ENCODE peak calls at places on chromosome 14, in ten cellular contexts. E is endodermal cell, L is SK-N-SH, Z is mesenchymal stem cell, T is NT2/D1, H is DND-41, B is neural progenitor cell, M is IMR-90, U is GM23248, C is fibroblast of lung. Y is an unnamed sample. For H3K4me1, the result is how much of the 10 kb centered on the place peaks cover.

GRCh38 chr14:104724407-104724980 is 465 bp downstream of the ADSS1 start:
- DNase-seq in E (no peak), L (peak), Z (no peak), T (no peak), H (no peak), B (no peak), M (no peak), U (peak), C (no peak), Y (no peak)

GRCh38 chr14:20302042-20302761 is 3.5 kb downstream of the TTC5 start:
- DNase-seq in E (no peak), L (no peak), Z (peak), T (no peak), H (no peak), B (no peak), M (peak), U (peak), C (no peak), Y (no peak)

GRCh38 chr14:29925736-29926135 is 1.9 kb downstream of the PRKD1 start:
- DNase-seq in E (no peak), L (no peak), Z (no peak), T (no peak), H (no peak), B (peak), M (peak), U (peak), C (peak), Y (no peak)

GRCh38 chr14:52272375-52272774 is 4.9 kb downstream of the PTGDR start:
- DNase-seq in E (peak), L (no peak), Z (peak), T (no peak), H (peak), B (peak), M (peak), U (peak), C (peak), Y (peak)

GRCh38 chr14:100736269-100737180 is 9.8 kb downstream of the DLK1 start:
- DNase-seq in E (peak), L (peak), Z (no peak), T (no peak), H (no peak), B (peak), M (no peak), U (no peak), C (no peak), Y (no peak)

GRCh38 chr14:101504096-101504948 is 57.0 kb upstream of the DIO3 start:
- DNase-seq in E (peak), L (no peak), Z (no peak), T (no peak), H (no peak), B (no peak), M (no peak), U (no peak), C (no peak), Y (no peak)

GRCh38 chr14:68789002-68789797 is 3.7 kb downstream of the ZFP36L1 start:
- DNase-seq in E (peak), L (peak), Z (peak), T (no peak), H (peak), B (peak), M (peak), U (peak), C (peak), Y (peak)

GRCh38 chr14:41606249-41607118 is at the start of gene LRFN5:
- DNase-seq in E (peak), L (peak), Z (peak), T (no peak), H (no peak), B (peak), M (peak), U (peak), C (peak), Y (no peak)

GRCh38 chr14:59704054-59704453 is 127.4 kb upstream of the CCDC175 start:
- DNase-seq in E (no peak), L (no peak), Z (no peak), T (no peak), H (no peak), B (no peak), M (no peak), U (no peak), C (no peak), Y (no peak)

GRCh38 chr14:25887251-25887908 is 710.5 kb downstream of the NOVA1 start:
- DNase-seq in E (no peak), L (no peak), Z (peak), T (no peak), H (no peak), B (no peak), M (no peak), U (peak), C (no peak), Y (no peak)

GRCh38 chr14:22994762-22995275 is 12.5 kb upstream of the AJUBA start:
- DNase-seq in E (peak), L (peak), Z (peak), T (no peak), H (peak), B (peak), M (peak), U (peak), C (peak), Y (peak)
- H3K9ac ChIP-seq in E (no peak), L (no peak), Z (no peak), T (no peak), H (no peak), B (no peak), M (no peak), U (peak), C (no peak), Y (peak)

DNA sequence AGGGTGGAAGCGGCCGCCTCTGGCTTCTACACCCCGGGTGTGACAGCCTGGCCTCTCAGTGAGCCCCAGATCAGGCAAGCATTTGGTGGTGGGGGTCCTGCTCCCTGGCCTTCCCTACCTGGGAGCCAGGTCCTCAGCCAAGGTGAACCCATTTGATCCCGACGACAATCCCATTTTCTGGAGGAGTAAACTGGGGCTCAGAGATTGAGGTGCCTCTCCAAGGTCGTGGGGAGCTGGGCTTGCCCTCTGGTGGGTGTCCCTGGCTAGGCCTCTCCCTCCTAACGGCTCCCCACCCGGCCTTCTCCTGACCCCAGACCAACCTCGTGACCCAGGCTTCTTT is 2.7 kb upstream of the EXOC3L4 start:
- DNase-seq in E (no peak), L (no peak), Z (no peak), T (no peak), H (no peak), B (no peak), M (no peak), U (no peak), C (no peak), Y (no peak)
- H3K4me3 ChIP-seq in E (no peak), L (no peak), Z (peak), T (peak), H (no peak), B (peak), M (peak), U (peak), C (no peak), Y (peak)

DNA sequence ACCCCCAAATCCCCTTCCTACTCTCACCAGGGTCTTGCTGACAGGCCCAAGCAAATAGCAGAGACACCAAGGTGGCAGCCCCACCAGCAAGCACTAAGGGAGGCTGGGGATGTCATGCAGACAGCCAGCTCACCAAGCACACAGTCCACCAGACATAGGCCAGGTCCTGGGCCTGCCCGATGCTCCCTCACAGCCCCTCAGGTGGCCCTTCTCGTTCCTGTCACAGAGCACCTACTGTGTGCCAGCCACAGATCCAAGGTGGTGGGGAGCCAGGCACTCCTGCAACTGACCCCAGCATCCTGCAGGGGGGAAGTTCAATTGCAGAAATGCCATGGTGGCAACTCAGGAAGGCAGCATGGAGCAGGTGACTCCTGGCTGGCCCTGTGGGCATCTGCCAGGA is 60.5 kb upstream of the PNMA1 start:
- DNase-seq in E (peak), L (no peak), Z (no peak), T (no peak), H (no peak), B (no peak), M (no peak), U (no peak), C (no peak), Y (no peak)
- H3K4me1 ChIP-seq in E (under half), L (under half), Z (under half), T (under half), H (under half), B (under half), M (under half), U (under half), C (under half), Y (half or more)

GRCh38 chr14:55516776-55517175 is 63.2 kb upstream of the KTN1 start:
- DNase-seq in E (no peak), L (no peak), Z (no peak), T (no peak), H (no peak), B (no peak), M (no peak), U (no peak), C (no peak), Y (no peak)
- H3K9ac ChIP-seq in E (no peak), L (no peak), Z (no peak), T (no peak), H (no peak), B (no peak), M (no peak), U (no peak), C (no peak), Y (no peak)

DNA sequence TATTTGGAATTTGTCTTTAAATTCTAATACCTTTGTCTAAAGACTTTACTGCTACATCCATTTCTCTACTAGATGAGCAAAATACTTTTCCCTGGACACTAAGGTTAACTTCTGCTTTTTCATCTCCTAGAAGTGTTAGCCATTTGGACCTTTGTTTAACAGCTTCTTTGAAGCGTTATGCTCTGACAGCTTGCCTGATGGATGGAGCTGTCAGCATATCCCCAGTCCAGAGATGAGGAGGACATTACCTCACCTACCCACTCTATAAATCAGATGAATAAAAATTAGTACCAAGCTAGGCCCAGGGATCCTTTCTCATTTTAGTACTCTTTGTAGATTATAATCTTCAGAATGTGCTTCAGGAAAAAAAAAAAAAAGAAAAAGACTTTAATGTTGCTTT is 222.7 kb downstream of the PELI2 start:
- DNase-seq in E (no peak), L (no peak), Z (no peak), T (no peak), H (no peak), B (no peak), M (no peak), U (no peak), C (no peak), Y (no peak)
- H3K4me3 ChIP-seq in E (no peak), L (no peak), Z (no peak), T (no peak), H (no peak), B (no peak), M (no peak), U (no peak), C (no peak), Y (no peak)

GRCh38 chr14:94938016-94938415 is 168.1 kb upstream of the GSC start:
- DNase-seq in E (no peak), L (no peak), Z (no peak), T (no peak), H (no peak), B (no peak), M (no peak), U (no peak), C (no peak), Y (no peak)
- H3K4me1 ChIP-seq in E (under half), L (under half), Z (under half), T (under half), H (under half), B (under half), M (under half), U (under half), C (under half), Y (under half)